ENCODE peak calls at places on chromosome 12, in seven cellular contexts. W, C, D, V, Z, Y and Q are unnamed samples.

GRCh38 chr12:114384746-114385145 is 21.2 kb downstream of the TBX5 start:
- ATAC-seq in C (no peak), Y (no peak), W (no peak), V (no peak), Z (no peak), D (no peak), Q (no peak)

GRCh38 chr12:50291377-50291776 is 8.1 kb upstream of the LIMA1 start:
- ATAC-seq in W (no peak), V (no peak), Z (no peak), Y (no peak), D (no peak), C (no peak), Q (no peak)

GRCh38 chr12:3071107-3071506 is 6.1 kb upstream of the TSPAN9 start:
- ATAC-seq in Y (no peak), Z (no peak), V (no peak), D (no peak), C (no peak), W (no peak), Q (no peak)

GRCh38 chr12:3624273-3624672 is 128.6 kb downstream of the CRACR2A start:
- ATAC-seq in W (no peak), D (no peak), Y (no peak), V (no peak), Z (no peak), C (no peak), Q (no peak)

GRCh38 chr12:94168041-94168440 is 19.7 kb downstream of the PLXNC1 start:
- ATAC-seq in D (no peak), W (no peak), Z (no peak), V (no peak), Y (no peak), C (no peak), Q (no peak)

GRCh38 chr12:74365178-74365964 is 172.3 kb upstream of the ATXN7L3B start:
- ATAC-seq in C (no peak), W (no peak), D (no peak), Y (peak; percentile 54), V (peak; percentile 49), Z (no peak), Q (peak; percentile 100)

GRCh38 chr12:51395283-51396230 is 4.4 kb upstream of the GALNT6 start:
- ATAC-seq in W (peak; percentile 59), V (no peak), Y (no peak), C (no peak), D (peak; percentile 35), Z (peak; percentile 46), Q (no peak)

GRCh38 chr12:80472912-80473500 is 29.0 kb downstream of the PTPRQ start:
- ATAC-seq in C (no peak), D (no peak), Y (peak; percentile 62), Z (no peak), V (peak; percentile 81), W (no peak), Q (peak; percentile 76)

GRCh38 chr12:114400925-114401324 is 5.0 kb downstream of the TBX5 start:
- ATAC-seq in W (no peak), Y (no peak), D (no peak), Z (no peak), C (no peak), V (peak; percentile 49), Q (no peak)

GRCh38 chr12:51836012-51836832 is 12.3 kb downstream of the FIGNL2 start:
- ATAC-seq in Z (no peak), W (no peak), C (no peak), V (no peak), D (no peak), Y (no peak), Q (no peak)

GRCh38 chr12:64680235-64680634 is 69.9 kb downstream of the RASSF3 start:
- ATAC-seq in Y (peak; percentile 85), D (no peak), Z (no peak), V (peak; percentile 68), C (no peak), W (no peak), Q (peak; percentile 4)

GRCh38 chr12:57739387-57739786 is 845 bp upstream of the AGAP2 start:
- ATAC-seq in C (no peak), D (no peak), W (no peak), Y (no peak), V (no peak), Z (no peak), Q (no peak)

GRCh38 chr12:125114365-125115141 is 49.3 kb downstream of the AACS start:
- ATAC-seq in W (peak; percentile 76), V (no peak), C (no peak), D (no peak), Z (peak; percentile 91), Y (no peak), Q (no peak)

GRCh38 chr12:117255386-117255785 is 65.1 kb upstream of the FBXO21 start:
- ATAC-seq in Z (no peak), W (no peak), Y (no peak), C (no peak), D (no peak), V (no peak), Q (no peak)

GRCh38 chr12:107580750-107581529 is 104.7 kb upstream of the PWP1 start:
- ATAC-seq in C (no peak), V (peak; percentile 47), D (no peak), W (no peak), Z (no peak), Y (peak; percentile 22), Q (no peak)

GRCh38 chr12:43898474-43898873 is 62.6 kb downstream of the TMEM117 start:
- ATAC-seq in Y (no peak), V (no peak), C (no peak), W (no peak), D (no peak), Z (no peak), Q (no peak)

GRCh38 chr12:93245543-93245942 is 132.2 kb upstream of the NUDT4 start:
- ATAC-seq in D (peak; percentile 75), W (peak; percentile 61), Z (peak; percentile 79), C (no peak), V (no peak), Y (no peak), Q (no peak)

GRCh38 chr12:125128380-125128779 is 63.1 kb downstream of the AACS start:
- ATAC-seq in D (no peak), C (no peak), W (no peak), Y (no peak), V (no peak), Z (no peak), Q (no peak)